ENCODE peak calls at places on chromosome 7, in six cellular contexts. L is right lobe of liver; Y is tibial artery; Q is spleen; D is CD8-positive, alpha-beta T cell; U is GM12865. V is an unnamed sample.

GRCh38 chr7:15571303-15571878 is 9.6 kb upstream of the AGMO start:
- DNase-seq in L (no peak), Y (no peak), U (no peak), Q (no peak), D (no peak), V (no peak)

GRCh38 chr7:108235451-108236061 is 105.4 kb upstream of the LAMB4 start:
- DNase-seq in U (no peak), D (no peak), L (no peak), Q (no peak), Y (no peak), V (no peak)

GRCh38 chr7:27196287-27196739 is 3.6 kb downstream of the HOXA13 start:
- DNase-seq in Y (peak), Q (peak), L (peak), D (peak), U (peak), V (peak)

GRCh38 chr7:142560166-142560565 is 189.1 kb upstream of the PRSS1 start:
- DNase-seq in L (no peak), Q (no peak), D (no peak), U (no peak), Y (no peak), V (no peak)

GRCh38 chr7:28687631-28688030 is 270.5 kb downstream of the TRIL start:
- DNase-seq in U (no peak), L (no peak), D (no peak), Q (no peak), Y (no peak), V (no peak)

GRCh38 chr7:5634107-5634950 is 147.1 kb downstream of the RNF216 start:
- DNase-seq in L (no peak), U (no peak), Y (peak), Q (peak), D (no peak), V (no peak)

GRCh38 chr7:136600475-136600874 is 268.0 kb upstream of the CHRM2 start:
- DNase-seq in Y (no peak), Q (no peak), D (no peak), U (no peak), L (no peak), V (no peak)

GRCh38 chr7:105035349-105035748 is 21.3 kb downstream of the KMT2E start:
- DNase-seq in Q (no peak), Y (no peak), U (no peak), D (no peak), L (no peak), V (no peak)

GRCh38 chr7:36683695-36684357 is 40.5 kb downstream of the AOAH start:
- DNase-seq in U (no peak), Y (no peak), L (no peak), D (no peak), Q (no peak), V (no peak)

GRCh38 chr7:11792122-11792521 is 39.9 kb downstream of the THSD7A start:
- DNase-seq in D (no peak), Q (no peak), U (no peak), Y (no peak), L (no peak), V (no peak)

GRCh38 chr7:124152859-124153692 is 120.2 kb upstream of the TMEM229A start:
- DNase-seq in L (no peak), D (no peak), U (peak), Q (no peak), Y (no peak), V (no peak)

GRCh38 chr7:9200666-9201065 is 767.3 kb downstream of the NXPH1 start:
- DNase-seq in D (no peak), U (no peak), L (no peak), Q (no peak), Y (no peak), V (no peak)

GRCh38 chr7:20343211-20343610 is 12.5 kb downstream of the ITGB8 start:
- DNase-seq in Q (no peak), D (no peak), Y (no peak), U (no peak), L (no peak), V (no peak)

GRCh38 chr7:111137296-111138195 is 46.6 kb downstream of the LRRN3 start:
- DNase-seq in L (no peak), Y (peak), D (no peak), Q (peak), U (peak), V (no peak)

GRCh38 chr7:33781796-33782195 is 123.5 kb upstream of the BMPER start:
- DNase-seq in L (no peak), U (no peak), D (no peak), Q (no peak), Y (no peak), V (no peak)

GRCh38 chr7:1124816-1125602 is 35.0 kb downstream of the ZFAND2A start:
- DNase-seq in Y (no peak), D (no peak), U (no peak), L (no peak), Q (peak), V (no peak)

GRCh38 chr7:142248166-142249160 is 9.4 kb downstream of the PRSS58 start:
- DNase-seq in D (no peak), U (no peak), L (no peak), Q (no peak), Y (no peak), V (no peak)

GRCh38 chr7:46613116-46613515 is 692.0 kb upstream of the IGFBP3 start:
- DNase-seq in L (no peak), U (no peak), Q (no peak), D (no peak), Y (no peak), V (no peak)

GRCh38 chr7:121076350-121077164 is 88.0 kb downstream of the CPED1 start:
- DNase-seq in Q (no peak), U (no peak), L (no peak), D (no peak), Y (no peak), V (no peak)

GRCh38 chr7:14748461-14748860 is 154.1 kb downstream of the DGKB start:
- DNase-seq in D (no peak), Y (no peak), Q (no peak), L (no peak), U (no peak), V (no peak)

GRCh38 chr7:115924398-115924797 is 106.2 kb downstream of the TFEC start:
- DNase-seq in U (no peak), D (no peak), L (no peak), Q (no peak), Y (no peak), V (no peak)

GRCh38 chr7:144821069-144821468 is 14.8 kb downstream of the TPK1 start:
- DNase-seq in L (no peak), Q (no peak), U (peak), Y (no peak), D (no peak), V (no peak)

GRCh38 chr7:27148776-27149641 is 1.4 kb upstream of the HOXA6 start:
- DNase-seq in U (no peak), Q (peak), D (peak), L (no peak), Y (peak), V (no peak)

GRCh38 chr7:84040365-84040764 is 154.2 kb downstream of the SEMA3A start:
- DNase-seq in L (no peak), Y (no peak), U (no peak), Q (no peak), D (no peak), V (no peak)

GRCh38 chr7:70828366-70828765 is 303.6 kb upstream of the GALNT17 start:
- DNase-seq in D (no peak), U (no peak), L (no peak), Y (no peak), Q (no peak), V (no peak)

GRCh38 chr7:36283171-36283570 is 106.5 kb upstream of the ANLN start:
- DNase-seq in D (no peak), Y (peak), U (no peak), L (no peak), Q (peak), V (no peak)

GRCh38 chr7:32501522-32501921 is 6.2 kb downstream of the AVL9 start:
- DNase-seq in L (no peak), Q (no peak), U (no peak), Y (no peak), D (no peak), V (no peak)

GRCh38 chr7:151704969-151705743 is 171.8 kb downstream of the PRKAG2 start:
- DNase-seq in D (no peak), L (peak), Q (no peak), Y (no peak), U (no peak), V (no peak)
- H3K4me3 ChIP-seq in D (no peak), L (no peak), Q (no peak), Y (peak), U (no peak), V (no peak)

DNA sequence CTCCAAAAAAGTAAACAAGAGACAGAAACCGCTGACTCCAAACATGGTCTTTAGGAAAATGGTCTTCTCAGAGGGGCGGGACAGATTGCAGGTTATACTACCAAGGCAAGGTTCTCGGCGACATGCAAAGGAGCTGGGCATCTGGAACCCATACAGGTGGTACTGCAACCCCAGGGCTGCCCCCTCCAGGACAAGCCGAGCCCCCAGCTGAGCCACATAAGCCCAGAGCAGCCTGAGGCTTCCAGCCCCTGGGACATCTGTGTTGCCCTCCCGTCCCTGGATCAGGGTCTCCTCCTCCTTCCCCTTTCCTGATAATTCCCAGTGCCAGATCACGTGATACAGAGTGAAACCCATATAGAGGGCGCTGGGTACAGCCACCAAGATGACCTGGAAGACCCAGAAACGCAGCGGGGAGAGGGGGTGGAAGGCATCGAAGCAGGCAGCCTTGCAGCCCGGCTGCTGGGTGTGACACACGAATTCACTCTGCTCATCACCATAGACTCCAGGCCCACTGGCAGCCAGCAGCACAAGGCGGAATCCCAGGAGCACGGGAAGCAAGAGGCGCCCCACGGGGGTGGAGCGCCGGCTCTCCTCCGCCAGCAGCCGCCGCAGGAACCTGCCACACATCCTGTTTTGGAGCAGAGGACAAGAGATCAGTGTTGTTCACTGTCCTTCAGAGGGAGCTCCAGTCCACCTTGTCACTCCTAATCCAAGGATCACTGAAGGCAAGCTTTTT is at the start of gene GJC3:
- DNase-seq in L (peak), Q (peak), D (peak), U (peak), Y (no peak), V (no peak)
- TF ChIP-seq CTCF in L (peak), Q (peak), D (no peak), U (peak), Y (no peak), V (peak)

DNA sequence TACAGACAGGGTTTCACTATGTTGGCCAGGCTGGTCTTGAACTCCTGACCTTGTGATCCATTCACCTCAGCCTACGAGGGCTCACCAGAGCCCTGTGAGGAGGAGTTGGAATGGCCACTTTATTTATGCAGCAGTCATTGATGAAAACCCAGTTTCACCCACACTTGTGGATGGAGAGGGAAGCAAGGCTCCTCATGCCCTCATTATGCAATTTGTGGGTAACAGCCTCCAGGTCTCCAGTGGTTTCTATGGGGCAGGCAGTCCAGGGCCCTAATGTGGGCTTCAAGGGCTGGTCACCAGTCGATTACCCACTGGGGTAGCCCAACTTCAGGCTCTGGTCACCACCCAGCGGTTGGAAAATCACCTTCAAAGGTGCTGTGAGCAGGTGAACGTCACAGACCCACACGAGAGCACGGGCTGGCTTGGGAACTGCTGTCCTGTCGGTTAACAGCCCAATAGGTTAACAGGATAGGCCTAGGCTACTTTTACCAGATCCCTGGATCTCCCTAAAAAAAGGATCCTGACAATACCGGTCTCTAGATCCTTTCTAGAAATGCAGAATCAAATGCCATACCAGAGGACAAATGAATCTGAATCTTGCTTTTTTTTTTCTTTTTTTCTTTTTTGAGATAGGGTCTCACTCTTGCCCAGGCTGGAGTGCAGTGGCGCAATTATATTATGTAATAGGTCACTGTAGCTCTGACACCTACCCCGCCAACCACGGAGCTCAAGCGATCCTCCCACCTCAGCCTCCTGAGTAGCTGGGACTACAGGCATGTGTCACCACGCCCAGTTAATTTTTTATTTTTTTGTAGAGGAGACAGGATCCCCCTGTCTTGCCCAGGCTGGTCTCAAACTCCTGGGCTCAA is 97.8 kb downstream of the SLC37A3 start:
- DNase-seq in D (no peak), U (no peak), Y (peak), Q (no peak), L (no peak), V (no peak)
- H3K4me3 ChIP-seq in D (no peak), U (no peak), Y (no peak), Q (no peak), L (no peak), V (no peak)

GRCh38 chr7:139341058-139341775 is at the start of gene FMC1:
- DNase-seq in U (peak), Q (peak), L (peak), Y (peak), D (peak), V (peak)
- TF ChIP-seq CTCF in U (peak), Q (peak), L (no peak), Y (peak), D (peak), V (peak)

V was measured in GM12864.